ENCODE peak calls at places on chromosome 10, in five cellular contexts. P is Panc1, A is K562, Y is GM23338, T is HL-60. I is an unnamed sample.
A peak's percentile ranks its signal among the peaks of the same experiment; 100 is the strongest.

GRCh38 chr10:125521721-125522680 is 161.0 kb downstream of the TEX36 start:
- DNase-seq in P (no peak), A (peak; percentile 43), Y (peak; percentile 88), T (peak; percentile 77), I (no peak)

GRCh38 chr10:95319239-95319638 is 28.4 kb upstream of the PDLIM1 start:
- DNase-seq in P (no peak), A (no peak), Y (no peak), T (no peak), I (no peak)

GRCh38 chr10:128178319-128178937 is 52.2 kb upstream of the MKI67 start:
- DNase-seq in P (no peak), A (peak; percentile 33), Y (peak; percentile 83), T (peak; percentile 41), I (peak; percentile 24)

GRCh38 chr10:119450606-119451304 is 91.8 kb downstream of the RGS10 start:
- DNase-seq in P (no peak), A (no peak), Y (no peak), T (no peak), I (no peak)

GRCh38 chr10:92081641-92082040 is 158.1 kb downstream of the BTAF1 start:
- DNase-seq in P (no peak), A (no peak), Y (no peak), T (no peak), I (no peak)

GRCh38 chr10:85713885-85714284 is 652.7 kb downstream of the GRID1 start:
- DNase-seq in P (no peak), A (no peak), Y (no peak), T (no peak), I (no peak)

GRCh38 chr10:62171791-62172190 is 96.9 kb downstream of the RTKN2 start:
- DNase-seq in P (no peak), A (no peak), Y (no peak), T (no peak), I (no peak)

GRCh38 chr10:11678074-11678793 is 63.9 kb upstream of the ECHDC3 start:
- DNase-seq in P (no peak), A (no peak), Y (no peak), T (no peak), I (peak; percentile 74)

GRCh38 chr10:63536678-63537077 is 15.5 kb downstream of the REEP3 start:
- DNase-seq in P (no peak), A (no peak), Y (no peak), T (no peak), I (no peak)

GRCh38 chr10:68194290-68194689 is 37.6 kb downstream of the ATOH7 start:
- DNase-seq in P (no peak), A (no peak), Y (peak; percentile 30), T (no peak), I (no peak)

GRCh38 chr10:70737250-70737649 is 47.9 kb downstream of the TBATA start:
- DNase-seq in P (no peak), A (no peak), Y (no peak), T (no peak), I (no peak)

GRCh38 chr10:91579351-91579985 is 53.4 kb downstream of the PPP1R3C start:
- DNase-seq in P (no peak), A (no peak), Y (no peak), T (no peak), I (no peak)

GRCh38 chr10:35392482-35393230 is 56.3 kb downstream of the CCNY start:
- DNase-seq in P (no peak), A (no peak), Y (no peak), T (no peak), I (no peak)

GRCh38 chr10:50618624-50619023 is 5.1 kb downstream of the SGMS1 start:
- DNase-seq in P (no peak), A (no peak), Y (peak; percentile 52), T (no peak), I (no peak)

GRCh38 chr10:20327954-20328353 is 511.7 kb downstream of the PLXDC2 start:
- DNase-seq in P (no peak), A (no peak), Y (no peak), T (no peak), I (no peak)

GRCh38 chr10:86650151-86650550 is 4.2 kb upstream of the OPN4 start:
- DNase-seq in P (no peak), A (no peak), Y (no peak), T (no peak), I (no peak)

GRCh38 chr10:131584286-131584685 is 272.8 kb upstream of the TCERG1L start:
- DNase-seq in P (no peak), A (no peak), Y (no peak), T (no peak), I (no peak)

GRCh38 chr10:29585488-29585976 is 49.2 kb downstream of the SVIL start:
- DNase-seq in P (no peak), A (no peak), Y (peak; percentile 81), T (no peak), I (no peak)

GRCh38 chr10:31148955-31149354 is 117.3 kb upstream of the ZNF438 start:
- DNase-seq in P (no peak), A (no peak), Y (no peak), T (no peak), I (no peak)

GRCh38 chr10:31143331-31143935 is 111.8 kb upstream of the ZNF438 start:
- DNase-seq in P (no peak), A (no peak), Y (no peak), T (no peak), I (no peak)

GRCh38 chr10:31147220-31147608 is 115.5 kb upstream of the ZNF438 start:
- DNase-seq in P (no peak), A (no peak), Y (no peak), T (no peak), I (no peak)

GRCh38 chr10:31145986-31146385 is 114.3 kb upstream of the ZNF438 start:
- DNase-seq in P (no peak), A (no peak), Y (no peak), T (no peak), I (no peak)

GRCh38 chr10:31146496-31147219 is 115.0 kb upstream of the ZNF438 start:
- DNase-seq in P (no peak), A (no peak), Y (peak; percentile 23), T (no peak), I (no peak)
- TF ChIP-seq POLR2AphosphoS5 in P (no peak), A (no peak), Y (no peak), T (no peak), I (no peak)

GRCh38 chr10:113067516-113067915 is 117.5 kb downstream of the TCF7L2 start:
- DNase-seq in P (no peak), A (no peak), Y (no peak), T (no peak), I (no peak)

GRCh38 chr10:113061054-113061430 is 111.0 kb downstream of the TCF7L2 start:
- DNase-seq in P (no peak), A (no peak), Y (no peak), T (no peak), I (no peak)

GRCh38 chr10:113060221-113061053 is 110.4 kb downstream of the TCF7L2 start:
- DNase-seq in P (no peak), A (peak; percentile 87), Y (no peak), T (peak; percentile 46), I (peak; percentile 44)

GRCh38 chr10:113062977-113063967 is 113.2 kb downstream of the TCF7L2 start:
- DNase-seq in P (no peak), A (peak; percentile 79), Y (peak; percentile 80), T (no peak), I (no peak)

DNA sequence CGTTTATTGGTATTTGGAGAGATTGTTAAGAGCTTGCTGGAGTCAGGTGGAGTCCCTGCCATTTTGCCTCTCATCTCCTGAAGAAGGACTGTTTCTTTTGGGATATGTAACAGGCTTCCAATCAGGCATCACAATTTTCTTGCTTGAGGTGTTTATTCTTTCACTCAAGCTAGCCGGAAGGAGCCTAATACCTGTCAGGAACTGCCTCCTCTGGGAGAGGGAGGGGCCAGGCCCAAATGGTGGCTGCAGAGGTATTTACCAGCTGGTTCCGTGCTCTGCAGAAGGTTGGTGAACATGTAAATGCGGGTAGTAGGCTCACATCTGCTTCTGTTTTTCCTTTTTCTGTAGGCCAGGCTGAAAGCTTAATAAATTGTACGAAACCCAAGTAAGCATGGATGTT is 114.0 kb downstream of the TCF7L2 start:
- DNase-seq in P (no peak), A (no peak), Y (no peak), T (no peak), I (no peak)
- H3K4me3 ChIP-seq in P (no peak overlapping the region), A (no peak overlapping the region), Y (no peak overlapping the region), T (no peak overlapping the region), I (no peak overlapping the region)

DNA sequence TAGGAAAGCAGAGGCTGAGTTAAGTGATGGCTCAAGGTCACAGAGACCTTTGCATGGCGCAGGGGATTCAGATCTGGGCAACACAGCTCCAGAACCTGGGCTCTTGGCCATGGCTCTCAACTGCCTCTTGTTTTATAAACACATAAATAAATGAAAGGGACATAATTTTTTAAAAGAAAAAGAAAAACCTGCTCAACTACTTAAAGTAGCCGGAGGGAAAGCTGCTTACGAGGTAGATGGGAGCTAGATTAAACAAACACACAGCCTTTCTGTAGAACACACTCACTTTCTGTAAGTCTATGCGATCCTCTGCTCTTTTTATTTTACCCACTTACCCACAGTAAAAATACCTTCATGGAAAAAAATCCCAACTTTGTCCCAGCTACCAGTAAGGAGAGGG is 81.3 kb downstream of the PIP4K2A start:
- DNase-seq in P (no peak), A (no peak), Y (no peak), T (no peak), I (no peak)
- H3K27ac ChIP-seq in P (no peak overlapping the region), A (peak overlapping the region; percentile 89), Y (no peak overlapping the region), T (no peak overlapping the region), I (no peak overlapping the region)

GRCh38 chr10:7090529-7090928 is 320.3 kb downstream of the SFMBT2 start:
- DNase-seq in P (no peak), A (no peak), Y (no peak), T (no peak), I (no peak)
- TF ChIP-seq POLR2AphosphoS5 in P (no peak), A (no peak), Y (no peak), T (no peak), I (peak; percentile 40)

GRCh38 chr10:73850205-73850604 is 24.1 kb downstream of the CAMK2G start:
- DNase-seq in P (no peak), A (no peak), Y (no peak), T (no peak), I (no peak)

GRCh38 chr10:73848821-73849489 is 25.4 kb downstream of the CAMK2G start:
- DNase-seq in P (peak; percentile 62), A (peak; percentile 90), Y (peak; percentile 93), T (peak; percentile 96), I (peak; percentile 90)

GRCh38 chr10:73854310-73854709 is 20.0 kb downstream of the CAMK2G start:
- DNase-seq in P (no peak), A (no peak), Y (no peak), T (no peak), I (peak; percentile 32)

GRCh38 chr10:73853196-73853595 is 21.2 kb downstream of the CAMK2G start:
- DNase-seq in P (no peak), A (no peak), Y (no peak), T (no peak), I (no peak)

GRCh38 chr10:73850863-73851461 is 23.4 kb downstream of the CAMK2G start:
- DNase-seq in P (no peak), A (no peak), Y (peak; percentile 43), T (peak; percentile 57), I (peak; percentile 52)
- H3K4me3 ChIP-seq in P (no peak overlapping the region), A (no peak overlapping the region), Y (no peak overlapping the region), T (no peak overlapping the region), I (no peak overlapping the region)

GRCh38 chr10:77357611-77358010 is 280.0 kb downstream of the KCNMA1 start:
- DNase-seq in P (no peak), A (no peak), Y (no peak), T (no peak), I (no peak)
- H3K27ac ChIP-seq in P (peak overlapping the region; percentile 5), A (no peak overlapping the region), Y (no peak overlapping the region), T (no peak overlapping the region), I (peak overlapping the region; percentile 27)